ENCODE peak calls at places on chromosomes 16 and 17, in four cellular contexts. C, R, E and K are unnamed samples.

GRCh38 chr16:55189179-55189578 is 134.8 kb upstream of the IRX6 start:
- DNase-seq in C (no peak), R (no peak), E (no peak), K (no peak)

GRCh38 chr16:57993897-57994296 is 6.6 kb downstream of the ZNF319 start:
- DNase-seq in C (no peak), R (no peak), E (no peak), K (no peak)

GRCh38 chr16:85457366-85457765 is 155.8 kb upstream of the GSE1 start:
- DNase-seq in C (no peak), R (no peak), E (peak; percentile 37), K (no peak)

GRCh38 chr17:63189082-63189481 is 223.0 kb downstream of the TANC2 start:
- DNase-seq in C (no peak), R (no peak), E (peak; percentile 73), K (peak; percentile 31)

GRCh38 chr17:81101614-81102306 is 63.5 kb upstream of the PVALEF start:
- DNase-seq in C (peak; percentile 93), R (peak; percentile 94), E (peak; percentile 54), K (peak; percentile 48)

GRCh38 chr16:67207857-67208524 is 9.1 kb downstream of the ELMO3 start:
- DNase-seq in C (no peak), R (no peak), E (peak; percentile 61), K (no peak)

GRCh38 chr17:33396818-33397217 is 103.7 kb upstream of the ASIC2 start:
- DNase-seq in C (no peak), R (no peak), E (peak; percentile 37), K (peak; percentile 22)

GRCh38 chr17:17809527-17810373 is 27.0 kb downstream of the SREBF1 start:
- DNase-seq in C (no peak), R (peak; percentile 71), E (no peak), K (no peak)

GRCh38 chr16:69064164-69064563 is 41.3 kb upstream of the HAS3 start:
- DNase-seq in C (no peak), R (no peak), E (peak; percentile 49), K (peak; percentile 95)

GRCh38 chr16:17076121-17076757 is 394.5 kb downstream of the XYLT1 start:
- DNase-seq in C (no peak), R (no peak), E (no peak), K (no peak)

GRCh38 chr17:80017226-80018010 is 18.3 kb downstream of the TBC1D16 start:
- DNase-seq in C (no peak), R (no peak), E (no peak), K (no peak)

GRCh38 chr16:4882633-4883285 is 35.5 kb downstream of the UBN1 start:
- DNase-seq in C (peak; percentile 91), R (no peak), E (peak; percentile 83), K (peak; percentile 94)

GRCh38 chr17:57480438-57481196 is 224.3 kb downstream of the MSI2 start:
- DNase-seq in C (no peak), R (no peak), E (peak; percentile 68), K (peak; percentile 78)

GRCh38 chr17:50634915-50635719 is 436 bp downstream of the ABCC3 start:
- DNase-seq in C (peak; percentile 59), R (peak; percentile 24), E (no peak), K (no peak)

GRCh38 chr16:21685034-21685455 is 21.3 kb downstream of the OTOA start:
- DNase-seq in C (no peak), R (no peak), E (no peak), K (no peak)

GRCh38 chr16:14113344-14113743 is 42.2 kb downstream of the MRTFB start:
- DNase-seq in C (no peak), R (no peak), E (no peak), K (no peak)

GRCh38 chr16:54430491-54431030 is 144.0 kb upstream of the IRX3 start:
- DNase-seq in C (no peak), R (no peak), E (peak; percentile 48), K (no peak)

GRCh38 chr16:14131774-14132695 is 60.9 kb downstream of the MRTFB start:
- DNase-seq in C (no peak), R (no peak), E (no peak), K (peak; percentile 65)

GRCh38 chr17:50072130-50072529 is 16.2 kb downstream of the ITGA3 start:
- DNase-seq in C (no peak), R (no peak), E (no peak), K (no peak)

GRCh38 chr17:47896672-47897490 is 845 bp downstream of the SP2 start:
- DNase-seq in C (no peak), R (no peak), E (peak; percentile 29), K (no peak)